ENCODE peak calls at places on chromosomes 6 and 20, in ten cellular contexts. One of them, this sample, is unnamed.

GRCh38 chr6:125679128-125679527 is 70.3 kb upstream of the HEY2 start:
- DNase-seq in fibroblast of pulmonary artery: no peak
- DNase-seq in NCI-H2171 treated with DMSO at 0.1 percent for 48 hours: no peak
- DNase-seq in adipocyte: no peak
- DNase-seq in brain microvascular endothelial cell: no peak
- DNase-seq in stimulated activated CD4-positive, alpha-beta T cell treated with anti-CD3 and anti-CD28 coated beads, TNF-alpha, amount 100 ng/mL, for 48 hours: no peak
- DNase-seq in posterior cingulate gyrus: no peak
- DNase-seq in stimulated activated CD8-positive, alpha-beta memory T cell treated with anti-CD3 and anti-CD28 coated beads, Interleukin-7, amount 100 ng/mL, for 24 hours: no peak
- DNase-seq in NB4: no peak
- DNase-seq in heart right ventricle: no peak
- DNase-seq in this sample: no peak

GRCh38 chr6:159817951-159818739 is 18.1 kb downstream of the PNLDC1 start:
- DNase-seq in stimulated activated CD4-positive, alpha-beta T cell treated with anti-CD3 and anti-CD28 coated beads, TNF-alpha, amount 100 ng/mL, for 48 hours: no peak
- DNase-seq in posterior cingulate gyrus: no peak
- DNase-seq in stimulated activated CD8-positive, alpha-beta memory T cell treated with anti-CD3 and anti-CD28 coated beads, Interleukin-7, amount 100 ng/mL, for 24 hours: no peak
- DNase-seq in adipocyte: no peak
- DNase-seq in fibroblast of pulmonary artery: no peak
- DNase-seq in brain microvascular endothelial cell: no peak
- DNase-seq in NB4: no peak
- DNase-seq in NCI-H2171 treated with DMSO at 0.1 percent for 48 hours: no peak
- DNase-seq in heart right ventricle: no peak
- DNase-seq in this sample: no peak

GRCh38 chr6:31888281-31889258 is 8.9 kb downstream of the EHMT2 start:
- DNase-seq in NB4: peak
- DNase-seq in adipocyte: peak
- DNase-seq in fibroblast of pulmonary artery: peak
- DNase-seq in stimulated activated CD8-positive, alpha-beta memory T cell treated with anti-CD3 and anti-CD28 coated beads, Interleukin-7, amount 100 ng/mL, for 24 hours: peak
- DNase-seq in posterior cingulate gyrus: peak
- DNase-seq in brain microvascular endothelial cell: no peak
- DNase-seq in stimulated activated CD4-positive, alpha-beta T cell treated with anti-CD3 and anti-CD28 coated beads, TNF-alpha, amount 100 ng/mL, for 48 hours: peak
- DNase-seq in NCI-H2171 treated with DMSO at 0.1 percent for 48 hours: no peak
- DNase-seq in heart right ventricle: no peak
- DNase-seq in this sample: peak

GRCh38 chr20:51388756-51389542 is 153.6 kb downstream of the NFATC2 start:
- DNase-seq in adipocyte: no peak
- DNase-seq in heart right ventricle: peak
- DNase-seq in NB4: no peak
- DNase-seq in NCI-H2171 treated with DMSO at 0.1 percent for 48 hours: no peak
- DNase-seq in posterior cingulate gyrus: no peak
- DNase-seq in stimulated activated CD8-positive, alpha-beta memory T cell treated with anti-CD3 and anti-CD28 coated beads, Interleukin-7, amount 100 ng/mL, for 24 hours: no peak
- DNase-seq in brain microvascular endothelial cell: no peak
- DNase-seq in stimulated activated CD4-positive, alpha-beta T cell treated with anti-CD3 and anti-CD28 coated beads, TNF-alpha, amount 100 ng/mL, for 48 hours: no peak
- DNase-seq in fibroblast of pulmonary artery: peak
- DNase-seq in this sample: no peak

GRCh38 chr6:13729891-13730290 is 18.3 kb upstream of the RANBP9 start:
- DNase-seq in stimulated activated CD4-positive, alpha-beta T cell treated with anti-CD3 and anti-CD28 coated beads, TNF-alpha, amount 100 ng/mL, for 48 hours: no peak
- DNase-seq in stimulated activated CD8-positive, alpha-beta memory T cell treated with anti-CD3 and anti-CD28 coated beads, Interleukin-7, amount 100 ng/mL, for 24 hours: no peak
- DNase-seq in brain microvascular endothelial cell: peak
- DNase-seq in NB4: no peak
- DNase-seq in adipocyte: peak
- DNase-seq in NCI-H2171 treated with DMSO at 0.1 percent for 48 hours: no peak
- DNase-seq in heart right ventricle: no peak
- DNase-seq in posterior cingulate gyrus: no peak
- DNase-seq in fibroblast of pulmonary artery: peak
- DNase-seq in this sample: no peak

GRCh38 chr20:11436113-11436890 is 481.4 kb upstream of the BTBD3 start:
- DNase-seq in stimulated activated CD4-positive, alpha-beta T cell treated with anti-CD3 and anti-CD28 coated beads, TNF-alpha, amount 100 ng/mL, for 48 hours: no peak
- DNase-seq in stimulated activated CD8-positive, alpha-beta memory T cell treated with anti-CD3 and anti-CD28 coated beads, Interleukin-7, amount 100 ng/mL, for 24 hours: no peak
- DNase-seq in fibroblast of pulmonary artery: no peak
- DNase-seq in heart right ventricle: no peak
- DNase-seq in posterior cingulate gyrus: no peak
- DNase-seq in NCI-H2171 treated with DMSO at 0.1 percent for 48 hours: no peak
- DNase-seq in brain microvascular endothelial cell: no peak
- DNase-seq in NB4: peak
- DNase-seq in adipocyte: no peak
- DNase-seq in this sample: no peak

GRCh38 chr6:157236040-157236725 is 87.1 kb downstream of the TMEM242 start:
- DNase-seq in stimulated activated CD4-positive, alpha-beta T cell treated with anti-CD3 and anti-CD28 coated beads, TNF-alpha, amount 100 ng/mL, for 48 hours: peak
- DNase-seq in posterior cingulate gyrus: no peak
- DNase-seq in fibroblast of pulmonary artery: no peak
- DNase-seq in stimulated activated CD8-positive, alpha-beta memory T cell treated with anti-CD3 and anti-CD28 coated beads, Interleukin-7, amount 100 ng/mL, for 24 hours: no peak
- DNase-seq in heart right ventricle: no peak
- DNase-seq in NB4: no peak
- DNase-seq in adipocyte: no peak
- DNase-seq in brain microvascular endothelial cell: no peak
- DNase-seq in NCI-H2171 treated with DMSO at 0.1 percent for 48 hours: no peak
- DNase-seq in this sample: no peak

GRCh38 chr20:4898282-4898681 is 103.0 kb downstream of the SLC23A2 start:
- DNase-seq in heart right ventricle: no peak
- DNase-seq in stimulated activated CD4-positive, alpha-beta T cell treated with anti-CD3 and anti-CD28 coated beads, TNF-alpha, amount 100 ng/mL, for 48 hours: no peak
- DNase-seq in NCI-H2171 treated with DMSO at 0.1 percent for 48 hours: peak
- DNase-seq in NB4: peak
- DNase-seq in fibroblast of pulmonary artery: peak
- DNase-seq in posterior cingulate gyrus: no peak
- DNase-seq in stimulated activated CD8-positive, alpha-beta memory T cell treated with anti-CD3 and anti-CD28 coated beads, Interleukin-7, amount 100 ng/mL, for 24 hours: no peak
- DNase-seq in brain microvascular endothelial cell: peak
- DNase-seq in adipocyte: peak
- DNase-seq in this sample: no peak

GRCh38 chr6:1832844-1833787 is 223.4 kb downstream of the FOXC1 start:
- DNase-seq in NCI-H2171 treated with DMSO at 0.1 percent for 48 hours: no peak
- DNase-seq in brain microvascular endothelial cell: peak
- DNase-seq in adipocyte: no peak
- DNase-seq in posterior cingulate gyrus: peak
- DNase-seq in fibroblast of pulmonary artery: peak
- DNase-seq in stimulated activated CD4-positive, alpha-beta T cell treated with anti-CD3 and anti-CD28 coated beads, TNF-alpha, amount 100 ng/mL, for 48 hours: no peak
- DNase-seq in heart right ventricle: peak
- DNase-seq in stimulated activated CD8-positive, alpha-beta memory T cell treated with anti-CD3 and anti-CD28 coated beads, Interleukin-7, amount 100 ng/mL, for 24 hours: no peak
- DNase-seq in NB4: no peak
- DNase-seq in this sample: no peak

GRCh38 chr20:18032977-18033892 is 24.5 kb downstream of the OVOL2 start:
- DNase-seq in NB4: no peak
- DNase-seq in adipocyte: no peak
- DNase-seq in stimulated activated CD4-positive, alpha-beta T cell treated with anti-CD3 and anti-CD28 coated beads, TNF-alpha, amount 100 ng/mL, for 48 hours: no peak
- DNase-seq in heart right ventricle: no peak
- DNase-seq in stimulated activated CD8-positive, alpha-beta memory T cell treated with anti-CD3 and anti-CD28 coated beads, Interleukin-7, amount 100 ng/mL, for 24 hours: no peak
- DNase-seq in NCI-H2171 treated with DMSO at 0.1 percent for 48 hours: no peak
- DNase-seq in posterior cingulate gyrus: no peak
- DNase-seq in fibroblast of pulmonary artery: no peak
- DNase-seq in brain microvascular endothelial cell: no peak
- DNase-seq in this sample: no peak

GRCh38 chr6:24876496-24877465 is 59.0 kb downstream of the RIPOR2 start:
- DNase-seq in stimulated activated CD8-positive, alpha-beta memory T cell treated with anti-CD3 and anti-CD28 coated beads, Interleukin-7, amount 100 ng/mL, for 24 hours: no peak
- DNase-seq in NB4: no peak
- DNase-seq in fibroblast of pulmonary artery: no peak
- DNase-seq in brain microvascular endothelial cell: no peak
- DNase-seq in stimulated activated CD4-positive, alpha-beta T cell treated with anti-CD3 and anti-CD28 coated beads, TNF-alpha, amount 100 ng/mL, for 48 hours: no peak
- DNase-seq in adipocyte: no peak
- DNase-seq in posterior cingulate gyrus: no peak
- DNase-seq in NCI-H2171 treated with DMSO at 0.1 percent for 48 hours: no peak
- DNase-seq in heart right ventricle: no peak
- DNase-seq in this sample: no peak

GRCh38 chr6:158635427-158636073 is 9.0 kb downstream of the DYNLT1 start:
- DNase-seq in adipocyte: no peak
- DNase-seq in stimulated activated CD8-positive, alpha-beta memory T cell treated with anti-CD3 and anti-CD28 coated beads, Interleukin-7, amount 100 ng/mL, for 24 hours: no peak
- DNase-seq in NCI-H2171 treated with DMSO at 0.1 percent for 48 hours: no peak
- DNase-seq in NB4: no peak
- DNase-seq in posterior cingulate gyrus: no peak
- DNase-seq in brain microvascular endothelial cell: no peak
- DNase-seq in fibroblast of pulmonary artery: no peak
- DNase-seq in heart right ventricle: no peak
- DNase-seq in stimulated activated CD4-positive, alpha-beta T cell treated with anti-CD3 and anti-CD28 coated beads, TNF-alpha, amount 100 ng/mL, for 48 hours: no peak
- DNase-seq in this sample: no peak

GRCh38 chr20:53606364-53606985 is 12.8 kb upstream of the ZNF217 start:
- DNase-seq in heart right ventricle: no peak
- DNase-seq in NB4: no peak
- DNase-seq in brain microvascular endothelial cell: peak
- DNase-seq in adipocyte: peak
- DNase-seq in posterior cingulate gyrus: no peak
- DNase-seq in fibroblast of pulmonary artery: peak
- DNase-seq in stimulated activated CD8-positive, alpha-beta memory T cell treated with anti-CD3 and anti-CD28 coated beads, Interleukin-7, amount 100 ng/mL, for 24 hours: no peak
- DNase-seq in stimulated activated CD4-positive, alpha-beta T cell treated with anti-CD3 and anti-CD28 coated beads, TNF-alpha, amount 100 ng/mL, for 48 hours: no peak
- DNase-seq in NCI-H2171 treated with DMSO at 0.1 percent for 48 hours: no peak
- DNase-seq in this sample: no peak

GRCh38 chr20:21504323-21504722 is 9.5 kb downstream of the NKX2-2 start:
- DNase-seq in fibroblast of pulmonary artery: no peak
- DNase-seq in brain microvascular endothelial cell: no peak
- DNase-seq in stimulated activated CD8-positive, alpha-beta memory T cell treated with anti-CD3 and anti-CD28 coated beads, Interleukin-7, amount 100 ng/mL, for 24 hours: no peak
- DNase-seq in adipocyte: no peak
- DNase-seq in heart right ventricle: no peak
- DNase-seq in posterior cingulate gyrus: no peak
- DNase-seq in NCI-H2171 treated with DMSO at 0.1 percent for 48 hours: no peak
- DNase-seq in stimulated activated CD4-positive, alpha-beta T cell treated with anti-CD3 and anti-CD28 coated beads, TNF-alpha, amount 100 ng/mL, for 48 hours: no peak
- DNase-seq in NB4: no peak
- DNase-seq in this sample: no peak

GRCh38 chr6:129662406-129662766 is 47.6 kb downstream of the ARHGAP18 start:
- DNase-seq in adipocyte: no peak
- DNase-seq in brain microvascular endothelial cell: no peak
- DNase-seq in heart right ventricle: no peak
- DNase-seq in fibroblast of pulmonary artery: no peak
- DNase-seq in NB4: no peak
- DNase-seq in stimulated activated CD4-positive, alpha-beta T cell treated with anti-CD3 and anti-CD28 coated beads, TNF-alpha, amount 100 ng/mL, for 48 hours: no peak
- DNase-seq in posterior cingulate gyrus: no peak
- DNase-seq in stimulated activated CD8-positive, alpha-beta memory T cell treated with anti-CD3 and anti-CD28 coated beads, Interleukin-7, amount 100 ng/mL, for 24 hours: no peak
- DNase-seq in NCI-H2171 treated with DMSO at 0.1 percent for 48 hours: no peak
- DNase-seq in this sample: no peak

GRCh38 chr20:47479506-47479905 is 22.2 kb upstream of the NCOA3 start:
- DNase-seq in NB4: no peak
- DNase-seq in adipocyte: no peak
- DNase-seq in stimulated activated CD8-positive, alpha-beta memory T cell treated with anti-CD3 and anti-CD28 coated beads, Interleukin-7, amount 100 ng/mL, for 24 hours: no peak
- DNase-seq in stimulated activated CD4-positive, alpha-beta T cell treated with anti-CD3 and anti-CD28 coated beads, TNF-alpha, amount 100 ng/mL, for 48 hours: no peak
- DNase-seq in posterior cingulate gyrus: no peak
- DNase-seq in fibroblast of pulmonary artery: peak
- DNase-seq in heart right ventricle: peak
- DNase-seq in brain microvascular endothelial cell: no peak
- DNase-seq in NCI-H2171 treated with DMSO at 0.1 percent for 48 hours: no peak
- DNase-seq in this sample: no peak

GRCh38 chr20:17281478-17281877 is 54.6 kb downstream of the PCSK2 start:
- DNase-seq in NB4: peak
- DNase-seq in brain microvascular endothelial cell: no peak
- DNase-seq in stimulated activated CD4-positive, alpha-beta T cell treated with anti-CD3 and anti-CD28 coated beads, TNF-alpha, amount 100 ng/mL, for 48 hours: peak
- DNase-seq in posterior cingulate gyrus: no peak
- DNase-seq in adipocyte: peak
- DNase-seq in fibroblast of pulmonary artery: no peak
- DNase-seq in heart right ventricle: no peak
- DNase-seq in stimulated activated CD8-positive, alpha-beta memory T cell treated with anti-CD3 and anti-CD28 coated beads, Interleukin-7, amount 100 ng/mL, for 24 hours: no peak
- DNase-seq in NCI-H2171 treated with DMSO at 0.1 percent for 48 hours: no peak
- DNase-seq in this sample: no peak

GRCh38 chr6:71509142-71509541 is 220.5 kb downstream of the OGFRL1 start:
- DNase-seq in stimulated activated CD4-positive, alpha-beta T cell treated with anti-CD3 and anti-CD28 coated beads, TNF-alpha, amount 100 ng/mL, for 48 hours: no peak
- DNase-seq in NCI-H2171 treated with DMSO at 0.1 percent for 48 hours: no peak
- DNase-seq in heart right ventricle: no peak
- DNase-seq in stimulated activated CD8-positive, alpha-beta memory T cell treated with anti-CD3 and anti-CD28 coated beads, Interleukin-7, amount 100 ng/mL, for 24 hours: no peak
- DNase-seq in NB4: no peak
- DNase-seq in adipocyte: no peak
- DNase-seq in brain microvascular endothelial cell: no peak
- DNase-seq in posterior cingulate gyrus: no peak
- DNase-seq in fibroblast of pulmonary artery: no peak
- DNase-seq in this sample: no peak

GRCh38 chr6:44010411-44011349 is 116.6 kb downstream of the MRPL14 start:
- DNase-seq in adipocyte: peak
- DNase-seq in posterior cingulate gyrus: no peak
- DNase-seq in NCI-H2171 treated with DMSO at 0.1 percent for 48 hours: no peak
- DNase-seq in stimulated activated CD4-positive, alpha-beta T cell treated with anti-CD3 and anti-CD28 coated beads, TNF-alpha, amount 100 ng/mL, for 48 hours: no peak
- DNase-seq in NB4: peak
- DNase-seq in heart right ventricle: peak
- DNase-seq in stimulated activated CD8-positive, alpha-beta memory T cell treated with anti-CD3 and anti-CD28 coated beads, Interleukin-7, amount 100 ng/mL, for 24 hours: no peak
- DNase-seq in brain microvascular endothelial cell: peak
- DNase-seq in fibroblast of pulmonary artery: peak
- DNase-seq in this sample: no peak

GRCh38 chr6:143603474-143603873 is 74.3 kb upstream of the PHACTR2 start:
- DNase-seq in brain microvascular endothelial cell: no peak
- DNase-seq in NCI-H2171 treated with DMSO at 0.1 percent for 48 hours: no peak
- DNase-seq in fibroblast of pulmonary artery: no peak
- DNase-seq in posterior cingulate gyrus: no peak
- DNase-seq in stimulated activated CD8-positive, alpha-beta memory T cell treated with anti-CD3 and anti-CD28 coated beads, Interleukin-7, amount 100 ng/mL, for 24 hours: no peak
- DNase-seq in adipocyte: peak
- DNase-seq in NB4: no peak
- DNase-seq in heart right ventricle: no peak
- DNase-seq in stimulated activated CD4-positive, alpha-beta T cell treated with anti-CD3 and anti-CD28 coated beads, TNF-alpha, amount 100 ng/mL, for 48 hours: no peak
- DNase-seq in this sample: no peak

GRCh38 chr20:38870733-38871559 is 55.3 kb upstream of the FAM83D start:
- DNase-seq in NB4: no peak
- DNase-seq in heart right ventricle: peak
- DNase-seq in NCI-H2171 treated with DMSO at 0.1 percent for 48 hours: no peak
- DNase-seq in posterior cingulate gyrus: no peak
- DNase-seq in stimulated activated CD8-positive, alpha-beta memory T cell treated with anti-CD3 and anti-CD28 coated beads, Interleukin-7, amount 100 ng/mL, for 24 hours: no peak
- DNase-seq in stimulated activated CD4-positive, alpha-beta T cell treated with anti-CD3 and anti-CD28 coated beads, TNF-alpha, amount 100 ng/mL, for 48 hours: no peak
- DNase-seq in brain microvascular endothelial cell: no peak
- DNase-seq in fibroblast of pulmonary artery: peak
- DNase-seq in adipocyte: no peak
- DNase-seq in this sample: peak

GRCh38 chr6:43709654-43710303 is 22.2 kb upstream of the MRPS18A start:
- DNase-seq in fibroblast of pulmonary artery: peak
- DNase-seq in stimulated activated CD4-positive, alpha-beta T cell treated with anti-CD3 and anti-CD28 coated beads, TNF-alpha, amount 100 ng/mL, for 48 hours: no peak
- DNase-seq in posterior cingulate gyrus: no peak
- DNase-seq in adipocyte: no peak
- DNase-seq in NCI-H2171 treated with DMSO at 0.1 percent for 48 hours: no peak
- DNase-seq in brain microvascular endothelial cell: no peak
- DNase-seq in NB4: no peak
- DNase-seq in stimulated activated CD8-positive, alpha-beta memory T cell treated with anti-CD3 and anti-CD28 coated beads, Interleukin-7, amount 100 ng/mL, for 24 hours: no peak
- DNase-seq in heart right ventricle: no peak
- DNase-seq in this sample: no peak

GRCh38 chr6:56677559-56677958 is 34.9 kb upstream of the DST start:
- DNase-seq in heart right ventricle: no peak
- DNase-seq in stimulated activated CD8-positive, alpha-beta memory T cell treated with anti-CD3 and anti-CD28 coated beads, Interleukin-7, amount 100 ng/mL, for 24 hours: no peak
- DNase-seq in stimulated activated CD4-positive, alpha-beta T cell treated with anti-CD3 and anti-CD28 coated beads, TNF-alpha, amount 100 ng/mL, for 48 hours: no peak
- DNase-seq in brain microvascular endothelial cell: no peak
- DNase-seq in fibroblast of pulmonary artery: peak
- DNase-seq in NCI-H2171 treated with DMSO at 0.1 percent for 48 hours: no peak
- DNase-seq in posterior cingulate gyrus: no peak
- DNase-seq in adipocyte: no peak
- DNase-seq in NB4: no peak
- DNase-seq in this sample: no peak

GRCh38 chr6:57173056-57173885 is 1.1 kb downstream of the BAG2 start:
- DNase-seq in heart right ventricle: no peak
- DNase-seq in brain microvascular endothelial cell: no peak
- DNase-seq in adipocyte: peak
- DNase-seq in NCI-H2171 treated with DMSO at 0.1 percent for 48 hours: no peak
- DNase-seq in stimulated activated CD8-positive, alpha-beta memory T cell treated with anti-CD3 and anti-CD28 coated beads, Interleukin-7, amount 100 ng/mL, for 24 hours: no peak
- DNase-seq in posterior cingulate gyrus: no peak
- DNase-seq in NB4: peak
- DNase-seq in stimulated activated CD4-positive, alpha-beta T cell treated with anti-CD3 and anti-CD28 coated beads, TNF-alpha, amount 100 ng/mL, for 48 hours: peak
- DNase-seq in fibroblast of pulmonary artery: peak
- DNase-seq in this sample: no peak

GRCh38 chr6:161462148-161462547 is 188.3 kb upstream of the AGPAT4 start:
- DNase-seq in posterior cingulate gyrus: no peak
- DNase-seq in NB4: no peak
- DNase-seq in NCI-H2171 treated with DMSO at 0.1 percent for 48 hours: no peak
- DNase-seq in brain microvascular endothelial cell: no peak
- DNase-seq in adipocyte: no peak
- DNase-seq in stimulated activated CD4-positive, alpha-beta T cell treated with anti-CD3 and anti-CD28 coated beads, TNF-alpha, amount 100 ng/mL, for 48 hours: no peak
- DNase-seq in heart right ventricle: no peak
- DNase-seq in stimulated activated CD8-positive, alpha-beta memory T cell treated with anti-CD3 and anti-CD28 coated beads, Interleukin-7, amount 100 ng/mL, for 24 hours: no peak
- DNase-seq in fibroblast of pulmonary artery: no peak
- DNase-seq in this sample: no peak

GRCh38 chr6:104625536-104625935 is 234.2 kb downstream of the HACE1 start:
- DNase-seq in adipocyte: peak
- DNase-seq in stimulated activated CD8-positive, alpha-beta memory T cell treated with anti-CD3 and anti-CD28 coated beads, Interleukin-7, amount 100 ng/mL, for 24 hours: no peak
- DNase-seq in NB4: no peak
- DNase-seq in brain microvascular endothelial cell: peak
- DNase-seq in fibroblast of pulmonary artery: peak
- DNase-seq in NCI-H2171 treated with DMSO at 0.1 percent for 48 hours: no peak
- DNase-seq in stimulated activated CD4-positive, alpha-beta T cell treated with anti-CD3 and anti-CD28 coated beads, TNF-alpha, amount 100 ng/mL, for 48 hours: no peak
- DNase-seq in posterior cingulate gyrus: no peak
- DNase-seq in heart right ventricle: no peak
- DNase-seq in this sample: no peak

GRCh38 chr6:143060806-143061596 is at the start of gene AIG1:
- DNase-seq in fibroblast of pulmonary artery: no peak
- DNase-seq in NB4: no peak
- DNase-seq in heart right ventricle: peak
- DNase-seq in brain microvascular endothelial cell: peak
- DNase-seq in stimulated activated CD8-positive, alpha-beta memory T cell treated with anti-CD3 and anti-CD28 coated beads, Interleukin-7, amount 100 ng/mL, for 24 hours: peak
- DNase-seq in posterior cingulate gyrus: peak
- DNase-seq in NCI-H2171 treated with DMSO at 0.1 percent for 48 hours: peak
- DNase-seq in stimulated activated CD4-positive, alpha-beta T cell treated with anti-CD3 and anti-CD28 coated beads, TNF-alpha, amount 100 ng/mL, for 48 hours: peak
- DNase-seq in adipocyte: no peak
- DNase-seq in this sample: peak

GRCh38 chr6:26269406-26270120 is 95.4 kb upstream of the BTN3A2 start:
- DNase-seq in brain microvascular endothelial cell: no peak
- DNase-seq in NB4: no peak
- DNase-seq in stimulated activated CD4-positive, alpha-beta T cell treated with anti-CD3 and anti-CD28 coated beads, TNF-alpha, amount 100 ng/mL, for 48 hours: no peak
- DNase-seq in NCI-H2171 treated with DMSO at 0.1 percent for 48 hours: peak
- DNase-seq in stimulated activated CD8-positive, alpha-beta memory T cell treated with anti-CD3 and anti-CD28 coated beads, Interleukin-7, amount 100 ng/mL, for 24 hours: no peak
- DNase-seq in heart right ventricle: no peak
- DNase-seq in posterior cingulate gyrus: no peak
- DNase-seq in fibroblast of pulmonary artery: no peak
- DNase-seq in adipocyte: no peak
- DNase-seq in this sample: peak

This sample was measured in CD4-positive, CD25-positive, alpha-beta regulatory T cell.